ENCODE peak calls at places on chromosomes 6 and 20, in ten cellular contexts. I, T, R, P, K, F, Z, H, D and E are unnamed samples.

GRCh38 chr6:44386929-44387345 is 569 bp upstream of the CDC5L start:
- DNase-seq in I (peak; percentile 34), T (no peak), R (no peak), P (peak; percentile 25), K (no peak), F (peak; percentile 51), Z (peak; percentile 62), H (peak; percentile 20), D (no peak), E (no peak)

GRCh38 chr6:38180586-38180985 is 361.1 kb downstream of the ZFAND3 start:
- DNase-seq in I (no peak), T (no peak), R (no peak), P (no peak), K (no peak), F (no peak), Z (no peak), H (no peak), D (no peak), E (peak; percentile 32)

GRCh38 chr6:149284904-149285303 is 32.6 kb upstream of the TAB2 start:
- DNase-seq in I (no peak), T (no peak), R (no peak), P (no peak), K (no peak), F (no peak), Z (no peak), H (no peak), D (no peak), E (no peak)

GRCh38 chr20:62739581-62740285 is 31.1 kb downstream of the NTSR1 start:
- DNase-seq in I (no peak), T (peak; percentile 76), R (no peak), P (peak; percentile 47), K (peak; percentile 12), F (peak; percentile 67), Z (no peak), H (no peak), D (no peak), E (no peak)

GRCh38 chr6:151239603-151240035 is at the start of gene AKAP12:
- DNase-seq in I (peak; percentile 73), T (no peak), R (peak; percentile 11), P (peak; percentile 20), K (no peak), F (peak; percentile 58), Z (peak; percentile 75), H (peak; percentile 33), D (peak; percentile 33), E (no peak)

GRCh38 chr6:79077680-79078056 is 386 bp downstream of the PHIP start:
- DNase-seq in I (no peak), T (no peak), R (no peak), P (no peak), K (peak; percentile 57), F (no peak), Z (no peak), H (peak; percentile 74), D (no peak), E (no peak)

GRCh38 chr6:107064579-107065065 is 36.6 kb downstream of the MTRES1 start:
- DNase-seq in I (no peak), T (no peak), R (no peak), P (peak; percentile 25), K (no peak), F (no peak), Z (peak; percentile 86), H (no peak), D (peak; percentile 63), E (peak; percentile 70)

GRCh38 chr6:123803456-123803861 is 206 bp upstream of the NKAIN2 start:
- DNase-seq in I (no peak), T (no peak), R (no peak), P (no peak), K (no peak), F (peak; percentile 42), Z (no peak), H (no peak), D (no peak), E (no peak)

GRCh38 chr20:7939663-7940062 is 595 bp downstream of the HAO1 start:
- DNase-seq in I (no peak), T (no peak), R (no peak), P (no peak), K (no peak), F (no peak), Z (no peak), H (no peak), D (no peak), E (no peak)

GRCh38 chr20:46838002-46838401 is 56.6 kb upstream of the EYA2 start:
- DNase-seq in I (no peak), T (no peak), R (no peak), P (no peak), K (no peak), F (no peak), Z (no peak), H (peak; percentile 23), D (no peak), E (no peak)

GRCh38 chr20:40777653-40778052 is 88.6 kb upstream of the MAFB start:
- DNase-seq in I (no peak), T (no peak), R (no peak), P (no peak), K (no peak), F (no peak), Z (no peak), H (no peak), D (no peak), E (no peak)
- H3K27ac ChIP-seq in I (no peak overlapping the region), T (no peak overlapping the region), R (no peak overlapping the region), P (no peak overlapping the region), K (no peak overlapping the region), F (no peak overlapping the region), Z (no peak overlapping the region), H (no peak overlapping the region), D (no peak overlapping the region), E (no peak overlapping the region)

GRCh38 chr6:134686071-134686470 is 263.8 kb downstream of the ALDH8A1 start:
- DNase-seq in I (no peak), T (no peak), R (no peak), P (no peak), K (no peak), F (no peak), Z (peak; percentile 87), H (no peak), D (no peak), E (no peak)

GRCh38 chr6:134691180-134691579 is 258.7 kb downstream of the ALDH8A1 start:
- DNase-seq in I (no peak), T (no peak), R (no peak), P (no peak), K (no peak), F (no peak), Z (no peak), H (no peak), D (no peak), E (no peak)

GRCh38 chr6:134689177-134689576 is 260.7 kb downstream of the ALDH8A1 start:
- DNase-seq in I (no peak), T (no peak), R (no peak), P (no peak), K (no peak), F (no peak), Z (no peak), H (no peak), D (peak; percentile 47), E (no peak)

GRCh38 chr6:134692008-134692407 is 257.9 kb downstream of the ALDH8A1 start:
- DNase-seq in I (no peak), T (no peak), R (no peak), P (no peak), K (no peak), F (no peak), Z (no peak), H (no peak), D (no peak), E (no peak)

DNA sequence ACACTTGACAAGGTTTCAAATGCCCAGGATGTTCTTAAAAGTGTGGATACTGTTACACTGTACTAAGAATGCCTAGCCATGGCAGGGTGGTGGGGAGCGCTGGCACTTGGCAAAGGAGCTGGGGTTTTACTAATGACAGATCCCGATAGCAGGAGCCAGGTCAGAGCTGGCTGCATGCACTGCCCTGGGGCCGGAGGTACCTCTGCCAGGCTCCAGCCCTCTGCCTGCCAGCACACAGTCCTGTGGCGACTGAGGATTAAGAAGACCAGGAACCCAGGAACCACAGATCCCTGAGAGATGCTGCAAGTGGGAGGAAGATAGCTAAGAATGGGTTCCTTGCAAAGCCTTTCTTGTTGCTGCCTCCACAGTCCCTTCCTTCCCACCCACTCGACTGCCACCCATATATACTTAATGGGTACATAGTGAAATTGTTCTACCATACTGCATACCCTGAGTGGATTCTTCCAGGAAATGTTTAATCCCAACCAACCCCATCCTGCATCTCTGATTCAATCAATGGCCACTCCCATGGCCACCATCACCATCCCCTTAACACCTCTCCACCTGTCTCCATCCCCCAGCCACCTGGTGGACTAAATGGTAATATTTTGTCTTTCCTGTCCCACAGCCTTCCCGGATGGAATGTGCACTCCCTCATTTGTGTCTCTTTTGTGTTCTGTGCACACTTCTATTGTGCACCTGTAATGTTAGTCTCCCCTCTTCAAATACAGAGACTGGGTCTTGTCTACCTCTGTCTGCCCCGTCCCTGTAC is 260.0 kb downstream of the ALDH8A1 start:
- DNase-seq in I (no peak), T (no peak), R (no peak), P (no peak), K (peak; percentile 31), F (peak; percentile 58), Z (no peak), H (no peak), D (peak; percentile 50), E (no peak)
- TF ChIP-seq CTCF in I (no peak), T (no peak), R (no peak), P (no peak), K (no peak), F (no peak), Z (no peak), H (no peak), D (no peak), E (no peak)

GRCh38 chr6:134249412-134249758 is 68.5 kb downstream of the SGK1 start:
- DNase-seq in I (no peak), T (no peak), R (no peak), P (no peak), K (no peak), F (no peak), Z (peak; percentile 20), H (no peak), D (no peak), E (no peak)
- H3K4me1 ChIP-seq in I (no peaks in the 10 kb centered on the region), T (peaks cover 4% of the 10 kb centered on the region), R (no peaks in the 10 kb centered on the region), P (no peaks in the 10 kb centered on the region), K (peaks cover 46% of the 10 kb centered on the region), F (peaks cover 40% of the 10 kb centered on the region), Z (no peaks in the 10 kb centered on the region), H (peaks cover 25% of the 10 kb centered on the region), D (peaks cover 57% of the 10 kb centered on the region), E (peaks cover 9% of the 10 kb centered on the region)

DNA sequence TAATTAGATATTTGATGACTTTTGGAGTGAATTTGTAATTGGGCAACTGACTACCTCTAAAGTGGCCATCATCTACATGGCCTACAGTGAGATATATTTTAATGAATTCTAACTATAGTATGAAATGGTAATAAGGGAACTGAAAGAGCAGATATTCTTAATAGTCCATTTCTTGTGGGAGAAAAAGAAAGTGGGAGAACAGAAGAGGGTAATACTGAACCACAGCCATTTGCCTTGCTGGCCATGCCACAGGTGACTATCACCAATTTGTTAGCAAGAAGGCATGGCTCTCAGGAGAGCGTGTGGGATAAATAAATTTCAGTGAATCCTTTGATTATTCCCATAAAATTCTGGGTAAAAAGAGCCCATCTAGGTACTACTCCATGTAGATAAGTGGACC is 1074.0 kb upstream of the MAP3K7 start:
- DNase-seq in I (no peak), T (no peak), R (no peak), P (no peak), K (no peak), F (no peak), Z (no peak), H (no peak), D (no peak), E (no peak)
- H3K27ac ChIP-seq in I (no peak overlapping the region), T (no peak overlapping the region), R (no peak overlapping the region), P (no peak overlapping the region), K (no peak overlapping the region), F (no peak overlapping the region), Z (no peak overlapping the region), H (no peak overlapping the region), D (no peak overlapping the region), E (no peak overlapping the region)

GRCh38 chr6:114304304-114304887 is 38.4 kb downstream of the HS3ST5 start:
- DNase-seq in I (no peak), T (peak; percentile 18), R (no peak), P (no peak), K (no peak), F (no peak), Z (peak; percentile 12), H (peak; percentile 48), D (no peak), E (no peak)
- TF ChIP-seq CTCF in I (no peak), T (peak; percentile 68), R (no peak), P (peak; percentile 22), K (peak; percentile 39), F (peak; percentile 46), Z (peak; percentile 45), H (peak; percentile 66), D (peak; percentile 49), E (peak; percentile 20)